ENCODE peak calls at places on chromosomes 2 and 18, in five cellular contexts. I, P, Y, H and M are unnamed samples.

GRCh38 chr2:153509133-153509532 is 30.6 kb upstream of the RPRM start:
- DNase-seq in Y (no peak), P (no peak), H (no peak), I (no peak), M (no peak)

GRCh38 chr2:197804758-197805597 is 585 bp downstream of the PLCL1 start:
- DNase-seq in Y (peak; percentile 51), H (no peak), I (peak; percentile 43), P (no peak), M (no peak)

GRCh38 chr18:66734451-66734850 is 130.6 kb upstream of the CDH19 start:
- DNase-seq in Y (no peak), I (no peak), H (no peak), P (no peak), M (no peak)

GRCh38 chr2:238136820-238137537 is 1.5 kb upstream of the KLHL30 start:
- DNase-seq in Y (no peak), P (peak; percentile 41), H (no peak), I (no peak), M (no peak)

GRCh38 chr2:229230911-229231310 is 40.2 kb downstream of the PID1 start:
- DNase-seq in Y (no peak), I (no peak), H (no peak), P (no peak), M (no peak)

GRCh38 chr18:2932247-2933181 is 80.4 kb downstream of the LPIN2 start:
- DNase-seq in Y (peak; percentile 63), H (peak; percentile 23), I (peak; percentile 77), P (peak; percentile 62), M (peak; percentile 34)

GRCh38 chr2:54636425-54637139 is 86.9 kb upstream of the EML6 start:
- DNase-seq in P (no peak), H (no peak), Y (no peak), I (no peak), M (no peak)

GRCh38 chr18:11840493-11840892 is 10.7 kb upstream of the CHMP1B start:
- DNase-seq in Y (peak; percentile 32), P (peak; percentile 96), I (no peak), H (no peak), M (no peak)

GRCh38 chr2:63425606-63426005 is 162.7 kb downstream of the WDPCP start:
- DNase-seq in I (no peak), Y (no peak), P (no peak), H (no peak), M (no peak)

GRCh38 chr2:85886585-85886984 is 2.2 kb downstream of the ST3GAL5 start:
- DNase-seq in H (no peak), Y (no peak), I (peak; percentile 70), P (no peak), M (no peak)

GRCh38 chr2:166612214-166612613 is 118.2 kb upstream of the SCN7A start:
- DNase-seq in Y (no peak), P (no peak), I (no peak), H (no peak), M (no peak)

GRCh38 chr2:187415449-187415848 is 32.6 kb downstream of the CALCRL start:
- DNase-seq in P (no peak), H (no peak), I (no peak), Y (no peak), M (no peak)

GRCh38 chr18:13626544-13626908 is 99.8 kb downstream of the FAM210A start:
- DNase-seq in I (no peak), Y (no peak), P (no peak), H (no peak), M (no peak)

GRCh38 chr2:671072-671471 is 6.1 kb downstream of the TMEM18 start:
- DNase-seq in I (no peak), H (no peak), Y (peak; percentile 20), P (no peak), M (no peak)

GRCh38 chr2:2266699-2267449 is 64.2 kb downstream of the MYT1L start:
- DNase-seq in P (no peak), H (no peak), Y (no peak), I (no peak), M (no peak)

GRCh38 chr2:2263196-2263829 is 67.8 kb downstream of the MYT1L start:
- DNase-seq in P (no peak), Y (no peak), H (no peak), I (no peak), M (no peak)

GRCh38 chr2:2269426-2269825 is 61.6 kb downstream of the MYT1L start:
- DNase-seq in I (no peak), H (no peak), Y (no peak), P (no peak), M (no peak)

GRCh38 chr2:2264416-2264815 is 66.7 kb downstream of the MYT1L start:
- DNase-seq in Y (no peak), P (no peak), I (no peak), H (no peak), M (no peak)

GRCh38 chr2:2265747-2266259 is 65.3 kb downstream of the MYT1L start:
- DNase-seq in H (no peak), P (no peak), Y (no peak), I (no peak), M (no peak)
- H3K27ac ChIP-seq in H (no peak overlapping the region), P (no peak overlapping the region), Y (no peak overlapping the region), I (no peak overlapping the region), M (no peak overlapping the region)

DNA sequence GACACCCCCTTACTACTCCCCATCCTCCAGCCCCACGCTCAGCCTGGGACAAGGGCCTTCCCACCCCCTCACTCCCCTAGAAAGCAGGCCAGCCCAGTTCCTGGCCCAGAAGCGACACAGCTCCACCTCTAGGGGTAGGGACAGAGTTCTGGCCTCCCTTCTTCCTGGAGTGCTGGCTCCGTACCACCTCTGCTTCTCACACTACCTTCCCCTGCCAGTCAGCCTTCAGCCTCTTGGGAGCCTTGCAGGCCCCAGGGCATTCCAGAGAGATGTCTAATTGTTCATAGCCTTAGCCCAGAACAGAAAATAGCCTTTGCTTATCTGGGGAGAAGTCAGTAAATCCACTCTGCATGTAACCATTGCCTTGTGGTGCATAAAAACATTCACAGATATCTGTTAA is 13.1 kb upstream of the CATIP start:
- DNase-seq in I (no peak), H (no peak), Y (no peak), P (no peak), M (no peak)
- TF ChIP-seq SP1 in I (no peak), H (no peak), Y (no peak), P (no peak), M (no peak)

GRCh38 chr2:74865770-74866674 is 32.1 kb downstream of the HK2 start:
- DNase-seq in Y (no peak), P (peak; percentile 38), I (no peak), H (no peak), M (peak; percentile 39)
- H3K27ac ChIP-seq in Y (no peak overlapping the region), P (no peak overlapping the region), I (no peak overlapping the region), H (no peak overlapping the region), M (peak overlapping the region; percentile 74)

GRCh38 chr2:213688129-213688528 is 403.9 kb downstream of the SPAG16 start:
- DNase-seq in H (no peak), Y (no peak), P (no peak), I (no peak), M (no peak)
- TF ChIP-seq SP1 in H (no peak), Y (no peak), P (no peak), I (no peak), M (no peak)

DNA sequence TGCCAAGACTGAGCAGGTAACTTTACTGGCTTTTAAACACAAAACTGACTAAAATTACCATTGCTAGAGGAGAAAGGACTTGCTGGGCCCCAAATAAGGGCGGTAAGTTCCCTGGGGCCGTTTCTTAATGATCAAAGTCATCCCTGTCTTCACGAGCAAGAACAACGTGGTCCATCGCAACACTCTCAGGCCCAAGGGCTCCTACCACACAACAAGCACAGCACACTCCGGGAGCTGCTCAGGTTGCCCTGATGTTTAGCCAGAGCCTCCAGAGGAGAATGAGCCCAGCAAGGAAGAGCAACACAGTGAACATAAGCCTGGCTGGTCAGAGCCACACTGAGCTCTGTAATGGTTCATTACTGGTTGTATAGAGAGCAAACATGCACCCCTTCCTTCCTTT is 102.7 kb downstream of the DYNC1I2 start:
- DNase-seq in H (no peak), I (no peak), P (no peak), Y (no peak), M (no peak)
- H3K27ac ChIP-seq in H (no peak overlapping the region), I (no peak overlapping the region), P (no peak overlapping the region), Y (no peak overlapping the region), M (no peak overlapping the region)

DNA sequence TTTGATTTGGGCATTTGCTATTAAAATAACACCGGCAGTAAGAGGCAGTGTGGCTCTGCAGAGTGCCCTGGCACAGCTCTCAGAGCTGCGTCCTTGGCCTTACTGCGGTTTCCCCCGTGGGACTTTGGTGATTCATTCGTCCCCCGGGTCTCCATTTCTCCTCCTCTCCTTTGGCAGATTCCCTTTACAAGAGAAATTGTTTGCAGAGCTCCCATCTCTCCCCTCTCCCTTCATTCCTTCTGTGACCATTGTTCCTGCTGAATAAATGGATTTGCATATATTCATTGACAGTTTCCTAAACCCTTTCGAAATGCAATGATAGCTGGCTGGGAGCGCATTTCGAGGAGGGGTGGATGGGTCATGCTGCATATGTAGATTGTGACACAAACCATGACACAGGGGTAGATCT is 187.5 kb downstream of the VAPA start:
- DNase-seq in P (no peak), I (no peak), Y (no peak), H (no peak), M (no peak)
- TF ChIP-seq SP1 in P (no peak), I (no peak), Y (peak; percentile 37), H (no peak), M (no peak)

GRCh38 chr2:198918331-198918730 is 539.4 kb downstream of the SATB2 start:
- DNase-seq in P (no peak), H (no peak), Y (no peak), I (no peak), M (no peak)
- H3K27ac ChIP-seq in P (no peak overlapping the region), H (no peak overlapping the region), Y (no peak overlapping the region), I (no peak overlapping the region), M (no peak overlapping the region)

GRCh38 chr2:58398406-58398805 is 157.3 kb upstream of the FANCL start:
- DNase-seq in Y (no peak), H (no peak), P (no peak), I (no peak), M (no peak)
- TF ChIP-seq SP1 in Y (no peak), H (no peak), P (no peak), I (no peak), M (no peak)

GRCh38 chr2:113102133-113102532 is 25.3 kb upstream of the IL1RN start:
- DNase-seq in I (no peak), P (no peak), Y (no peak), H (no peak), M (no peak)
- H3K27ac ChIP-seq in I (no peak overlapping the region), P (no peak overlapping the region), Y (no peak overlapping the region), H (no peak overlapping the region), M (no peak overlapping the region)

GRCh38 chr2:159265171-159265576 is 21.3 kb downstream of the WDSUB1 start:
- DNase-seq in I (peak; percentile 72), P (peak; percentile 8), H (no peak), Y (no peak), M (peak; percentile 59)
- TF ChIP-seq SP1 in I (no peak), P (no peak), H (no peak), Y (no peak), M (no peak)